ENCODE peak calls at places on chromosomes 6 and 20, in six cellular contexts. W is stimulated activated naive B cell treated with anti-CD40 and anti-IgM and Interleukin-4, amounts not matched to agents 10 μg/mL and 1 μg/mL and 100 μg/mL, for 72 hours; C is caudate nucleus; Z is upper lobe of right lung; J is AG04450; A is NCI-H1092 treated with DMSO at 0.1 percent for 48 hours. T is an unnamed sample.

GRCh38 chr6:121522265-121522664 is 86.8 kb downstream of the GJA1 start:
- DNase-seq in C (no peak), Z (no peak), W (no peak), J (peak; percentile 86), A (no peak), T (no peak)

GRCh38 chr6:142883011-142883410 is 62.0 kb downstream of the HIVEP2 start:
- DNase-seq in A (no peak), C (no peak), J (no peak), Z (no peak), W (no peak), T (no peak)

GRCh38 chr6:45590225-45590624 is 212.5 kb upstream of the SUPT3H start:
- DNase-seq in J (peak; percentile 63), C (no peak), A (no peak), Z (no peak), W (no peak), T (no peak)

GRCh38 chr6:46265373-46265772 is 94.6 kb upstream of the ENPP5 start:
- DNase-seq in C (no peak), W (no peak), Z (no peak), J (no peak), A (no peak), T (no peak)

GRCh38 chr6:118710616-118711015 is 59.2 kb upstream of the CEP85L start:
- DNase-seq in W (no peak), A (no peak), J (no peak), C (no peak), Z (no peak), T (peak; percentile 33)

GRCh38 chr6:131060311-131060710 is 2.7 kb downstream of the EPB41L2 start:
- DNase-seq in J (no peak), W (no peak), C (no peak), A (no peak), Z (no peak), T (no peak)

GRCh38 chr6:1094306-1094705 is 217.6 kb upstream of the FOXQ1 start:
- DNase-seq in Z (no peak), C (no peak), A (no peak), J (peak; percentile 60), W (no peak), T (no peak)

GRCh38 chr6:36491378-36491965 is 48.7 kb downstream of the KCTD20 start:
- DNase-seq in Z (no peak), J (no peak), W (no peak), C (no peak), A (no peak), T (no peak)

GRCh38 chr6:141026504-141026903 is 1106.2 kb upstream of the GJE1 start:
- DNase-seq in J (no peak), Z (no peak), A (no peak), C (no peak), W (no peak), T (no peak)

GRCh38 chr6:107820571-107821261 is 3.4 kb downstream of the SCML4 start:
- DNase-seq in C (peak; percentile 26), W (peak; percentile 37), A (peak; percentile 60), J (no peak), Z (no peak), T (no peak)

GRCh38 chr20:24949756-24950127 is 673 bp downstream of the CST7 start:
- DNase-seq in C (no peak), J (no peak), A (no peak), Z (no peak), W (no peak), T (no peak)

GRCh38 chr20:40251284-40251932 is 437.6 kb downstream of the MAFB start:
- DNase-seq in Z (no peak), J (no peak), A (peak; percentile 7), C (no peak), W (no peak), T (no peak)

GRCh38 chr6:168278904-168279303 is 40.7 kb downstream of the DACT2 start:
- DNase-seq in C (no peak), Z (no peak), J (no peak), W (no peak), A (no peak), T (no peak)

GRCh38 chr6:18088419-18089296 is 33.8 kb downstream of the NHLRC1 start:
- DNase-seq in J (no peak), C (no peak), W (no peak), Z (peak; percentile 73), A (no peak), T (peak; percentile 26)

GRCh38 chr20:47922280-47922675 is 137.0 kb upstream of the SULF2 start:
- DNase-seq in J (no peak), Z (no peak), A (no peak), W (no peak), C (no peak), T (no peak)

GRCh38 chr20:64099880-64100565 is 7.3 kb downstream of the NPBWR2 start:
- DNase-seq in C (no peak), J (no peak), A (peak; percentile 25), Z (no peak), W (peak; percentile 72), T (no peak)

GRCh38 chr20:23587631-23588030 is 18.1 kb downstream of the CST9 start:
- DNase-seq in A (no peak), J (no peak), W (no peak), Z (no peak), C (no peak), T (no peak)

GRCh38 chr20:20797521-20798310 is 85.3 kb upstream of the RALGAPA2 start:
- DNase-seq in A (no peak), Z (no peak), C (no peak), W (no peak), J (no peak), T (no peak)

GRCh38 chr20:31705598-31706597 is 16.8 kb downstream of the BCL2L1 start:
- DNase-seq in C (no peak), Z (no peak), W (peak; percentile 41), A (no peak), J (no peak), T (no peak)

GRCh38 chr6:112144145-112144926 is 56.9 kb downstream of the FAM229B start:
- DNase-seq in Z (no peak), C (no peak), J (no peak), A (no peak), W (no peak), T (peak; percentile 85)

GRCh38 chr6:28943557-28944411 is 20.0 kb upstream of the TRIM27 start:
- DNase-seq in C (peak; percentile 65), Z (peak; percentile 87), J (peak; percentile 55), W (peak; percentile 69), A (peak; percentile 41), T (peak; percentile 80)